ENCODE peak calls at places on chromosomes 3 and 15, in six cellular contexts. One of them, this sample, is unnamed.

GRCh38 chr3:33834117-33834495 is 35.7 kb downstream of the PDCD6IP start:
- DNase-seq in GM23248: no peak
- DNase-seq in GM12878: no peak
- DNase-seq in GM23338: no peak
- DNase-seq in neural progenitor cell: no peak
- DNase-seq in HepG2: no peak
- DNase-seq in this sample: no peak

GRCh38 chr3:30418443-30418842 is 188.0 kb upstream of the TGFBR2 start:
- DNase-seq in GM23248: peak; percentile 50
- DNase-seq in GM12878: no peak
- DNase-seq in GM23338: no peak
- DNase-seq in neural progenitor cell: no peak
- DNase-seq in HepG2: no peak
- DNase-seq in this sample: no peak

GRCh38 chr3:23644741-23645140 is 161.0 kb upstream of the UBE2E1 start:
- DNase-seq in GM23248: no peak
- DNase-seq in GM12878: no peak
- DNase-seq in GM23338: peak; percentile 58
- DNase-seq in neural progenitor cell: no peak
- DNase-seq in HepG2: no peak
- DNase-seq in this sample: no peak

GRCh38 chr15:45858491-45858890 is 223.7 kb downstream of the SQOR start:
- DNase-seq in GM23248: no peak
- DNase-seq in GM12878: no peak
- DNase-seq in GM23338: no peak
- DNase-seq in neural progenitor cell: no peak
- DNase-seq in HepG2: no peak
- DNase-seq in this sample: no peak

GRCh38 chr15:83698294-83698693 is 44.4 kb downstream of the ADAMTSL3 start:
- DNase-seq in GM23248: peak; percentile 55
- DNase-seq in GM12878: no peak
- DNase-seq in GM23338: no peak
- DNase-seq in neural progenitor cell: no peak
- DNase-seq in HepG2: no peak
- DNase-seq in this sample: peak; percentile 23

GRCh38 chr3:128383316-128384235 is 83.1 kb downstream of the DNAJB8 start:
- DNase-seq in GM23248: peak; percentile 62
- DNase-seq in GM12878: no peak
- DNase-seq in GM23338: no peak
- DNase-seq in neural progenitor cell: no peak
- DNase-seq in HepG2: peak; percentile 37
- DNase-seq in this sample: peak; percentile 39

GRCh38 chr3:112519424-112520001 is 20.2 kb upstream of the BTLA start:
- DNase-seq in GM23248: peak; percentile 79
- DNase-seq in GM12878: peak; percentile 68
- DNase-seq in GM23338: peak; percentile 85
- DNase-seq in neural progenitor cell: peak; percentile 69
- DNase-seq in HepG2: peak; percentile 56
- DNase-seq in this sample: peak; percentile 86

GRCh38 chr15:64686130-64686735 is 89.2 kb downstream of the RBPMS2 start:
- DNase-seq in GM23248: peak; percentile 76
- DNase-seq in GM12878: no peak
- DNase-seq in GM23338: peak; percentile 87
- DNase-seq in neural progenitor cell: peak; percentile 73
- DNase-seq in HepG2: peak; percentile 45
- DNase-seq in this sample: peak; percentile 41

GRCh38 chr3:166593776-166594175 is 756.6 kb upstream of the BCHE start:
- DNase-seq in GM23248: no peak
- DNase-seq in GM12878: no peak
- DNase-seq in GM23338: no peak
- DNase-seq in neural progenitor cell: no peak
- DNase-seq in HepG2: no peak
- DNase-seq in this sample: no peak

GRCh38 chr3:179196098-179196497 is 47.9 kb downstream of the PIK3CA start:
- DNase-seq in GM23248: peak; percentile 70
- DNase-seq in GM12878: peak; percentile 24
- DNase-seq in GM23338: no peak
- DNase-seq in neural progenitor cell: no peak
- DNase-seq in HepG2: no peak
- DNase-seq in this sample: peak; percentile 86

GRCh38 chr3:55709411-55709997 is 222.4 kb upstream of the WNT5A start:
- DNase-seq in GM23248: no peak
- DNase-seq in GM12878: no peak
- DNase-seq in GM23338: no peak
- DNase-seq in neural progenitor cell: no peak
- DNase-seq in HepG2: no peak
- DNase-seq in this sample: no peak

GRCh38 chr3:13614607-13615006 is 65.7 kb downstream of the FBLN2 start:
- DNase-seq in GM23248: no peak
- DNase-seq in GM12878: no peak
- DNase-seq in GM23338: no peak
- DNase-seq in neural progenitor cell: no peak
- DNase-seq in HepG2: no peak
- DNase-seq in this sample: no peak

GRCh38 chr3:72317491-72317890 is 530.8 kb downstream of the SHQ1 start:
- DNase-seq in GM23248: peak; percentile 27
- DNase-seq in GM12878: no peak
- DNase-seq in GM23338: no peak
- DNase-seq in neural progenitor cell: no peak
- DNase-seq in HepG2: no peak
- DNase-seq in this sample: peak; percentile 34

GRCh38 chr15:79872358-79873017 is 24.3 kb downstream of the MTHFS start:
- DNase-seq in GM23248: peak; percentile 27
- DNase-seq in GM12878: no peak
- DNase-seq in GM23338: peak; percentile 28
- DNase-seq in neural progenitor cell: no peak
- DNase-seq in HepG2: no peak
- DNase-seq in this sample: peak; percentile 85

GRCh38 chr15:60299452-60300047 is 98.2 kb downstream of the ANXA2 start:
- DNase-seq in GM23248: peak; percentile 65
- DNase-seq in GM12878: no peak
- DNase-seq in GM23338: peak; percentile 48
- DNase-seq in neural progenitor cell: peak; percentile 33
- DNase-seq in HepG2: no peak
- DNase-seq in this sample: peak; percentile 5

GRCh38 chr3:3800076-3800448 is 831 bp downstream of the LRRN1 start:
- DNase-seq in GM23248: no peak
- DNase-seq in GM12878: no peak
- DNase-seq in GM23338: peak; percentile 22
- DNase-seq in neural progenitor cell: peak; percentile 51
- DNase-seq in HepG2: no peak
- DNase-seq in this sample: peak; percentile 28

GRCh38 chr3:3800685-3801509 is 1.7 kb downstream of the LRRN1 start:
- DNase-seq in GM23248: peak; percentile 10
- DNase-seq in GM12878: no peak
- DNase-seq in GM23338: peak; percentile 60
- DNase-seq in neural progenitor cell: peak; percentile 67
- DNase-seq in HepG2: no peak
- DNase-seq in this sample: no peak

GRCh38 chr3:3799173-3800075 is at the start of gene LRRN1:
- DNase-seq in GM23248: peak; percentile 22
- DNase-seq in GM12878: no peak
- DNase-seq in GM23338: peak; percentile 96
- DNase-seq in neural progenitor cell: peak; percentile 98
- DNase-seq in HepG2: no peak
- DNase-seq in this sample: no peak

GRCh38 chr3:3801510-3801841 is 2.2 kb downstream of the LRRN1 start:
- DNase-seq in GM23248: no peak
- DNase-seq in GM12878: no peak
- DNase-seq in GM23338: peak; percentile 91
- DNase-seq in neural progenitor cell: peak; percentile 90
- DNase-seq in HepG2: no peak
- DNase-seq in this sample: no peak

DNA sequence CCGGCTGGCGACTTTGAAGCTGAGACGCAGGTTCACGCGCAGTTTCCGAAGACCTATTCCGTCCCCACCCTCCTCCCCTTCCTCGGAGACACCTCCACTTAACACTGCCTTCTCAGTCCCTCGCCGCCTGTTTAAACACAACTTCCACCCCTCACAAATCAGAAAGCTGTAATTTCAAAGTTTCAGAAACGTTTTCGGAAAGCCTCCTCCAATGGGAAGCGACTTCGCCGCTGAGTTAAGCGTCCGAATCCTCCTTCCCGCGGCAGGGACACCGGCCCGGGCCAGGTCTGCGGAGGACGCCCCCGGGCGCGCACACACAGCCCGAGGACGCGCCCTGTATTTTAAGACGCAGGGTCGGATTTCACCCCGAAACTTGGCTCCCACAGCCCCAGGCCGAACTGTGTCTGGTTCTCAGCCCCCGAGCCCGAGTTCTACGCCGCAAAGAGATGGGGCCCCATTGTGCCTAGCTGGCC is 554 bp upstream of the LRRN1 start:
- DNase-seq in GM23248: peak; percentile 12
- DNase-seq in GM12878: no peak
- DNase-seq in GM23338: peak; percentile 86
- DNase-seq in neural progenitor cell: peak; percentile 83
- DNase-seq in HepG2: no peak
- DNase-seq in this sample: peak; percentile 44
- TF ChIP-seq EZH2 in GM23248: peak; percentile 86
- TF ChIP-seq EZH2 in GM12878: no peak
- TF ChIP-seq EZH2 in GM23338: no peak
- TF ChIP-seq EZH2 in neural progenitor cell: no peak
- TF ChIP-seq EZH2 in HepG2: no peak
- TF ChIP-seq EZH2 in this sample: no peak

DNA sequence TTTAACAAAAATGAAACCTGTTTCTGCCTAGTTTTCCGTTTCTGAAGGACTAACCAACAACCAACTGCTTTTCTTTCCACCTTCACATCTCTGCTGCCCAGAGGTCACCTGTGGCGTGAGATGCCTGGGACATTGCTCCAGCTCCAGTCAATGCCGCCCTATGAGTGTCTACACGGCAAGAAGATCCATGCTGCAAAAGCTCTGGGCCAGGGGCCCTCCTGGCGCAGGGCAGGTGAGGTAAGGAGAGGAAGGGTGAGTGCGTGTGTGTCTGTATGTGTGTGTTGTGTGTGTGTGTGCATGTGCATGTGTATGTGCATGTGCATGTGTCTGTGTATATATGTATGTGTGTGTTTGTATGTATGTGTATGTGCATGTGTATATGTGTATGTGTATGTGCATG is 131.4 kb downstream of the NSMCE3 start:
- DNase-seq in GM23248: no peak
- DNase-seq in GM12878: no peak
- DNase-seq in GM23338: no peak
- DNase-seq in neural progenitor cell: no peak
- DNase-seq in HepG2: no peak
- DNase-seq in this sample: no peak
- H3K27me3 ChIP-seq in GM23248: no peaks in the 10 kb centered on the region
- H3K27me3 ChIP-seq in GM12878: no peaks in the 10 kb centered on the region
- H3K27me3 ChIP-seq in GM23338: no peaks in the 10 kb centered on the region
- H3K27me3 ChIP-seq in neural progenitor cell: peaks cover 4% of the 10 kb centered on the region
- H3K27me3 ChIP-seq in HepG2: no peaks in the 10 kb centered on the region
- H3K27me3 ChIP-seq in this sample: no peaks in the 10 kb centered on the region

GRCh38 chr15:29571728-29572454 is 250.4 kb downstream of the TJP1 start:
- DNase-seq in GM23248: peak; percentile 3
- DNase-seq in GM12878: no peak
- DNase-seq in GM23338: peak; percentile 11
- DNase-seq in neural progenitor cell: peak; percentile 61
- DNase-seq in HepG2: no peak
- DNase-seq in this sample: no peak
- TF ChIP-seq EZH2 in GM23248: peak; percentile 10
- TF ChIP-seq EZH2 in GM12878: no peak
- TF ChIP-seq EZH2 in GM23338: no peak
- TF ChIP-seq EZH2 in neural progenitor cell: no peak
- TF ChIP-seq EZH2 in HepG2: no peak
- TF ChIP-seq EZH2 in this sample: peak; percentile 22

GRCh38 chr3:193852901-193853300 is 259.9 kb downstream of the OPA1 start:
- DNase-seq in GM23248: no peak
- DNase-seq in GM12878: no peak
- DNase-seq in GM23338: no peak
- DNase-seq in neural progenitor cell: no peak
- DNase-seq in HepG2: no peak
- DNase-seq in this sample: no peak

GRCh38 chr3:193853511-193854219 is 260.7 kb downstream of the OPA1 start:
- DNase-seq in GM23248: no peak
- DNase-seq in GM12878: no peak
- DNase-seq in GM23338: no peak
- DNase-seq in neural progenitor cell: no peak
- DNase-seq in HepG2: no peak
- DNase-seq in this sample: no peak

GRCh38 chr3:193850084-193850619 is 257.1 kb downstream of the OPA1 start:
- DNase-seq in GM23248: no peak
- DNase-seq in GM12878: no peak
- DNase-seq in GM23338: no peak
- DNase-seq in neural progenitor cell: no peak
- DNase-seq in HepG2: no peak
- DNase-seq in this sample: no peak

GRCh38 chr3:193851941-193852674 is 259.1 kb downstream of the OPA1 start:
- DNase-seq in GM23248: no peak
- DNase-seq in GM12878: no peak
- DNase-seq in GM23338: peak; percentile 83
- DNase-seq in neural progenitor cell: peak; percentile 82
- DNase-seq in HepG2: no peak
- DNase-seq in this sample: no peak

DNA sequence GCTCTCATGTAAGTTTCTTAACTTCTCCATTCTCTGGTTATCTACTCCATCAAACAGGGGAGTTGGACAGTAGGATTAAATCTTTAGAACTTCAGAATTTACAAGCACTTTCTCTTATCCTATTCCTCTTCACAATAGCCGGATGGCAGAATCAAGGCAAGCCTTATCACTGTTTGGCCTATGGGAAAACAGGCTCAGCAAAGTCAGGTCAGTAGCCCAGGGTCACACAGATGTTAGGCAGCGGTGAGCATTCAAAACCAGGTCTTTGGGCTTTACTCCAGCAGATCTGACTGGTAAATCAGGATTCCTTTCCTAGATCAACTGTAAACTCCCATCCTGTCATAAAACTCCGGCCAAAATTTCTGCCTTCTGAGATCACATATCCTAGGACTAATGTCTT is 258.4 kb downstream of the OPA1 start:
- DNase-seq in GM23248: no peak
- DNase-seq in GM12878: no peak
- DNase-seq in GM23338: no peak
- DNase-seq in neural progenitor cell: no peak
- DNase-seq in HepG2: no peak
- DNase-seq in this sample: no peak
- H3K27me3 ChIP-seq in GM23248: peaks cover 35% of the 10 kb centered on the region
- H3K27me3 ChIP-seq in GM12878: no peaks in the 10 kb centered on the region
- H3K27me3 ChIP-seq in GM23338: no peaks in the 10 kb centered on the region
- H3K27me3 ChIP-seq in neural progenitor cell: no peaks in the 10 kb centered on the region
- H3K27me3 ChIP-seq in HepG2: no peaks in the 10 kb centered on the region
- H3K27me3 ChIP-seq in this sample: no peaks in the 10 kb centered on the region

GRCh38 chr3:171026584-171027293 is at the start of gene SLC2A2:
- DNase-seq in GM23248: no peak
- DNase-seq in GM12878: no peak
- DNase-seq in GM23338: no peak
- DNase-seq in neural progenitor cell: no peak
- DNase-seq in HepG2: peak; percentile 58
- DNase-seq in this sample: no peak

GRCh38 chr3:171023566-171023965 is 3.0 kb downstream of the SLC2A2 start:
- DNase-seq in GM23248: no peak
- DNase-seq in GM12878: no peak
- DNase-seq in GM23338: no peak
- DNase-seq in neural progenitor cell: no peak
- DNase-seq in HepG2: no peak
- DNase-seq in this sample: no peak

GRCh38 chr3:171028779-171029232 is 2.3 kb upstream of the SLC2A2 start:
- DNase-seq in GM23248: peak; percentile 91
- DNase-seq in GM12878: no peak
- DNase-seq in GM23338: no peak
- DNase-seq in neural progenitor cell: no peak
- DNase-seq in HepG2: no peak
- DNase-seq in this sample: peak; percentile 97

GRCh38 chr3:171028025-171028778 is 1.7 kb upstream of the SLC2A2 start:
- DNase-seq in GM23248: peak; percentile 90
- DNase-seq in GM12878: no peak
- DNase-seq in GM23338: peak; percentile 87
- DNase-seq in neural progenitor cell: peak; percentile 56
- DNase-seq in HepG2: peak; percentile 28
- DNase-seq in this sample: peak; percentile 98
- TF ChIP-seq EZH2 in GM23248: no peak
- TF ChIP-seq EZH2 in GM12878: no peak
- TF ChIP-seq EZH2 in GM23338: no peak
- TF ChIP-seq EZH2 in neural progenitor cell: no peak
- TF ChIP-seq EZH2 in HepG2: no peak
- TF ChIP-seq EZH2 in this sample: no peak